ENCODE peak calls at places on chromosomes 12 and 14, in five cellular contexts. M is stimulated activated CD4-positive, alpha-beta T cell treated with anti-CD3 and anti-CD28 coated beads, TNF-alpha, amount 100 ng/mL, for 4 hours; P is HS-5; T is NCI-H774; F is heart right ventricle. L is an unnamed sample.

GRCh38 chr14:98633380-98633779 is 638.6 kb downstream of the BCL11B start:
- DNase-seq in P (no peak), M (no peak), T (peak; percentile 81), F (no peak), L (no peak)

GRCh38 chr12:90253674-90254181 is 545.1 kb upstream of the ATP2B1 start:
- DNase-seq in T (peak; percentile 12), M (no peak), F (peak; percentile 39), P (peak; percentile 95), L (peak; percentile 76)

GRCh38 chr12:67925077-67925476 is 64.2 kb upstream of the IFNG-AS1 start:
- DNase-seq in F (no peak), P (no peak), T (no peak), M (no peak), L (no peak)

GRCh38 chr12:4271433-4272013 is 2.0 kb upstream of the CCND2 start:
- DNase-seq in F (no peak), T (no peak), M (no peak), P (no peak), L (no peak)

GRCh38 chr12:79083181-79083580 is 218.6 kb downstream of the SYT1 start:
- DNase-seq in M (no peak), T (no peak), F (no peak), P (no peak), L (no peak)

GRCh38 chr12:75438052-75438754 is 42.4 kb upstream of the GLIPR1 start:
- DNase-seq in P (no peak), F (no peak), T (no peak), M (no peak), L (no peak)

GRCh38 chr14:73235531-73236155 is 1.7 kb upstream of the PAPLN start:
- DNase-seq in M (no peak), F (no peak), P (no peak), T (no peak), L (peak; percentile 31)

GRCh38 chr14:39267592-39268112 is 33.9 kb downstream of the MIA2 start:
- DNase-seq in P (no peak), M (no peak), F (no peak), T (no peak), L (peak; percentile 76)

GRCh38 chr12:121217066-121217465 is 7.1 kb downstream of the P2RX4 start:
- DNase-seq in F (no peak), P (no peak), T (no peak), M (no peak), L (no peak)

GRCh38 chr12:28800129-28800528 is 348.9 kb upstream of the FAR2 start:
- DNase-seq in F (no peak), P (no peak), T (no peak), M (no peak), L (no peak)